ENCODE peak calls at places on chromosomes 7 and 10, in seven cellular contexts. D is iPS-NIHi11; P is upper lobe of right lung; I is HTR-8/SVneo; O is effector CD4-positive, alpha-beta T cell; H is NCI-H1417; B is SJSA1. R is an unnamed sample.

GRCh38 chr10:3568392-3568791 is 216.6 kb downstream of the KLF6 start:
- DNase-seq in D (no peak), P (no peak), I (no peak), O (no peak), H (no peak), B (no peak), R (no peak)

GRCh38 chr10:103737735-103738367 is 117.5 kb downstream of the SH3PXD2A start:
- DNase-seq in D (no peak), P (no peak), I (no peak), O (no peak), H (no peak), B (no peak), R (no peak)

GRCh38 chr10:51960494-51960895 is 261.1 kb upstream of the CSTF2T start:
- DNase-seq in D (peak), P (no peak), I (peak), O (no peak), H (peak), B (peak), R (no peak)

GRCh38 chr10:5567477-5567876 is 42.7 kb downstream of the CALML3 start:
- DNase-seq in D (no peak), P (no peak), I (no peak), O (no peak), H (no peak), B (no peak), R (no peak)

GRCh38 chr10:72692897-72693598 is 1.1 kb downstream of the MCU start:
- DNase-seq in D (no peak), P (no peak), I (no peak), O (no peak), H (peak), B (peak), R (no peak)

GRCh38 chr7:34133983-34134782 is 228.8 kb downstream of the BMPER start:
- DNase-seq in D (peak), P (no peak), I (peak), O (no peak), H (peak), B (peak), R (no peak)

GRCh38 chr10:75191821-75192568 is 18.6 kb upstream of the VDAC2 start:
- DNase-seq in D (no peak), P (no peak), I (peak), O (no peak), H (no peak), B (peak), R (peak)

GRCh38 chr10:77231884-77232283 is 405.7 kb downstream of the KCNMA1 start:
- DNase-seq in D (no peak), P (no peak), I (no peak), O (no peak), H (no peak), B (no peak), R (no peak)

GRCh38 chr7:116592445-116592844 is 67.6 kb downstream of the CAV1 start:
- DNase-seq in D (no peak), P (no peak), I (no peak), O (no peak), H (no peak), B (no peak), R (no peak)

GRCh38 chr10:100872034-100872791 is 40.5 kb upstream of the SLF2 start:
- DNase-seq in D (peak), P (no peak), I (peak), O (peak), H (no peak), B (peak), R (no peak)

GRCh38 chr7:136923111-136923510 is 54.7 kb downstream of the CHRM2 start:
- DNase-seq in D (no peak), P (no peak), I (peak), O (no peak), H (no peak), B (peak), R (peak)

GRCh38 chr10:101217450-101218281 is 11.6 kb downstream of the LBX1 start:
- DNase-seq in D (peak), P (no peak), I (no peak), O (no peak), H (no peak), B (no peak), R (no peak)

GRCh38 chr10:133056651-133057178 is 31.0 kb upstream of the ADGRA1 start:
- DNase-seq in D (no peak), P (no peak), I (no peak), O (no peak), H (no peak), B (no peak), R (no peak)

R was measured in retinal pigment epithelial cell.